ENCODE peak calls at places on chromosomes 12 and 14, in four cellular contexts. Q is transverse colon, Z is lower leg skin, G is IMR-90. A is an unnamed sample.

GRCh38 chr14:59176764-59177163 is 11.7 kb upstream of the DAAM1 start:
- DNase-seq in G (no peak), Q (no peak), Z (no peak), A (no peak)

GRCh38 chr12:108777156-108777555 is 45.8 kb upstream of the CORO1C start:
- DNase-seq in G (no peak), Q (no peak), Z (no peak), A (peak)

GRCh38 chr12:97404549-97404948 is 58.1 kb upstream of the RMST start:
- DNase-seq in Z (no peak), G (peak), Q (no peak), A (peak)

GRCh38 chr12:120971299-120972180 is 6.8 kb upstream of the HNF1A start:
- DNase-seq in G (peak), Q (no peak), Z (peak), A (peak)

GRCh38 chr12:78931466-78931990 is 67.0 kb downstream of the SYT1 start:
- DNase-seq in Q (no peak), Z (no peak), G (peak), A (no peak)

GRCh38 chr14:103909531-103910261 is 18.6 kb upstream of the TDRD9 start:
- DNase-seq in G (no peak), Z (no peak), Q (no peak), A (no peak)

GRCh38 chr12:33472299-33472698 is 32.7 kb upstream of the SYT10 start:
- DNase-seq in Z (no peak), G (no peak), Q (no peak), A (no peak)

GRCh38 chr12:123573870-123574269 is 10.5 kb upstream of the TMED2 start:
- DNase-seq in Z (no peak), Q (no peak), G (no peak), A (no peak)

GRCh38 chr12:13952096-13952495 is 29.3 kb downstream of the GRIN2B start:
- DNase-seq in Z (no peak), G (no peak), Q (no peak), A (no peak)

GRCh38 chr12:52740591-52740990 is 36.6 kb downstream of the KRT76 start:
- DNase-seq in G (no peak), Z (no peak), Q (no peak), A (no peak)

GRCh38 chr14:23047042-23047634 is 5.1 kb downstream of the PSMB11 start:
- DNase-seq in Q (no peak), Z (no peak), G (no peak), A (peak)

GRCh38 chr12:129903956-129904769 is at the start of gene TMEM132D:
- DNase-seq in G (no peak), Q (no peak), Z (no peak), A (no peak)

GRCh38 chr12:58919271-58920101 is 818 bp downstream of the LRIG3 start:
- DNase-seq in Z (no peak), G (peak), Q (peak), A (peak)

GRCh38 chr12:58920956-58921861 is 905 bp upstream of the LRIG3 start:
- DNase-seq in Q (peak), G (no peak), Z (no peak), A (no peak)

GRCh38 chr12:58917699-58918334 is 2.5 kb downstream of the LRIG3 start:
- DNase-seq in Q (no peak), G (no peak), Z (no peak), A (no peak)

GRCh38 chr12:58918475-58918874 is 1.8 kb downstream of the LRIG3 start:
- DNase-seq in G (peak), Z (no peak), Q (no peak), A (no peak)

DNA sequence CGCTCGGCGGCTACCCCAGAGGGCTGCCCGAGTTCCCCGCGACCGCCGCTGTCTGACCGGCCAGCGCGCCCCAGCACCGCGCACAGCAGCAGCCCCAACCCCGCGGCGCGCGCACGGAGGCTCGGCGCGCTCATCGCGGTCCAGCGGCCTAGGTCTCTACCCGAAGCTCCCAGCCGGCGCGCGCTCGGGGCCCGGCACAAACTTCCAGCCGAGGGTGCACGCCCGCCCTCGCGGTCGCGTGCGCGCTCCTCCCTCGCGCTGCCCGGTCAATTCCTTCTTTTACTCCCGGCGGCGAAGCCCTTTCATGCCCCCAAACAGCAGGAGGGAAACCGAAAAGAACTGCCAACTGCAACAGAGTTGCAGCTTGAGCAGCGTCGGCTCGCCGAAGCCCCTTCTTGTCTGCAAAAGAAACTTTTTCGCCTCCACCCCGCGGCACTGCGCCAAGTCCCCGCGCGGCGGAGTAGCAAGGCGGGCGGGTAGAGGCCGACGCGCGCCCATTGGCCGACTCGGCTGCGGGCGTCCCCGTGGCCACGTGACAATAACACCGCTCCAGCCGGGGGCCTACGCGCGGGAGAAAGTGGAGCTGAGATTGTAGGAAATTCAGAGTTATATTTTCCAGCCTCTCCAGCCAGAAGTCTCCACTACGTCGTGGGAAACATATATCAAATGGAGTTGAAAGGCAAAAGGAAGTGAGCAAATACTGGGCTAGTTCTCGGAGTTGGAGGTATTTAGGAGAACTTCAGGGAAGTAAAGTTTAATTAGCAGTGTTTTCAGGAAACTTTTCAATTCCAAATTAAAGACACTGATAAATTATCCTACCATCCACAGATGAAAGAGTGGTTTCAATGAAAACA is at the start of gene LRIG3:
- DNase-seq in Q (peak), Z (peak), G (peak), A (peak)
- TF ChIP-seq POLR2A in Q (peak), Z (no peak), G (no peak), A (peak)

GRCh38 chr12:110280784-110281548 is at the start of gene ATP2A2:
- DNase-seq in G (peak), Z (peak), Q (peak), A (peak)
- TF ChIP-seq POLR2A in G (peak), Z (no peak), Q (peak), A (peak)

GRCh38 chr12:21940972-21941521 is at the start of gene ABCC9:
- DNase-seq in Q (peak), G (peak), Z (peak), A (no peak)
- TF ChIP-seq POLR2A in Q (no peak), G (no peak), Z (no peak), A (no peak)

DNA sequence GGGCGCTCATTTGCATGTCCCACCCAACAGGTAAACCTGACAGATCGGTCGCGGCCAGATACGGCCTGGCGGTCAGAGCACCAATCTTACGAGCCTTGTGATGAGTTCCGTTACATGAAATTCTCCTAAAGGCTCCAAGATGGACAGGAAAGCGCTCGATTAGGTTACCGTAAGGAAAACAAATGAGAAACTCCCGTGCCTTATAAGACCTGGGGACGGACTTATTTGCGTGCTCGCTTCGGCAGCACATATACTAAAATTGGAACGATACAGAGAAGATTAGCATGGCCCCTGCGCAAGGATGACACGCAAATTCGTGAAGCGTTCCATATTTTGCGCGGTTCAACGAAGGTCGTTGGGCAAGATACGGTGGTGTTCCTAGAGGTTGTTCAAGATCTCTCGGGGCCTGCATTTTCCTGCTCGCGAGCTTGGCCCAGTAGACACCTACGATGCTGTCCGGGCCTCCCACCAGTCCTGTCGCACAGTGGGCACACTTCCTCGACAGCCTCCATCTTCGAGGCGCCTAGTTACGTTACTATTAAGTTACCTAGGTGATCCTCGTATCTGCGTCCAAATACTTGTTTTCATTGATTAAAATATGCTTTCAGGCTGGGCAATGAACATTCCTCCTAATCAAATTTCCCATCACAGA is at the start of gene RNU6-7:
- DNase-seq in Z (no peak), Q (peak), G (peak), A (no peak)
- TF ChIP-seq POLR2A in Z (no peak), Q (no peak), G (no peak), A (no peak)

GRCh38 chr14:54440870-54441868 is at the start of gene CNIH1:
- DNase-seq in Z (peak), Q (peak), G (peak), A (peak)
- TF ChIP-seq POLR2A in Z (no peak), Q (peak), G (peak), A (peak)

GRCh38 chr14:68789798-68790655 is 2.8 kb downstream of the ZFP36L1 start:
- DNase-seq in G (no peak), Q (peak), Z (no peak), A (no peak)
- TF ChIP-seq POLR2A in G (no peak), Q (no peak), Z (no peak), A (no peak)

DNA sequence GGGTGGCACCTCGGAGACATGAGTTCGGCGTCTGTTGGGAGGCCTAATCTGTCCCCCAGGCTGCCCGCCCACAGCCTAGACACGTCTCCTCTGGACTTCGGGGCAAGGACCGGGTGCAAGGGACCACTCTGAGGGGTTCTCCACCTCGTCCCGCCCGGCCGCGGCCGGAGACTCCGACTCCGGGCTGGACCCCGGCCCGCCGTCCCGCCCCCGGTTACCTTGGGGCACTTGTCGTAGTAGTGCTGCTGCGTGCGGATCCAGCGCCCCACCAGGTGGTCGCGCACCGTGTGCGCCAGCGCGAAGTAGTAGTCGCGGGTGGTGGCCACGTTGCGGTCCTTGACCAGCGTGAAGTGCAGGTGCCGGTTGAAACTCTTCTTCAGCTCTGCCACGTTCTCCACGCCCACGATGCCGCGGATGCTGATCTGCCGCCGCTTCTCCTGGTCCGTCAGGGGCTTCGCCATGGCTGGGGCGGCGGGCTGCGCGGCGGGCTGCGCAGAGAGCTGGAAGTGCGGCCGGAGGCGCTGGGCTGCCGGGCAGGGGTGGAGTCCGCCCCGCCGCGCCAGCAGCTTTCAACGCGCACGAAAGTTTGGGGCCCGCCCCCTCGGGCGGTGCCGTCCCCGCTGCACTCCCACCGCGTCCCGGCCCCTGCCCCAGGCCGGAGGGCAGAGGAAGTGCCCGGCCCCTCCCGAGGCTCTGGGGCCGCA is at the start of gene PYGL:
- DNase-seq in G (peak), Z (peak), Q (peak), A (peak)
- TF ChIP-seq POLR2A in G (peak), Z (no peak), Q (peak), A (peak)

DNA sequence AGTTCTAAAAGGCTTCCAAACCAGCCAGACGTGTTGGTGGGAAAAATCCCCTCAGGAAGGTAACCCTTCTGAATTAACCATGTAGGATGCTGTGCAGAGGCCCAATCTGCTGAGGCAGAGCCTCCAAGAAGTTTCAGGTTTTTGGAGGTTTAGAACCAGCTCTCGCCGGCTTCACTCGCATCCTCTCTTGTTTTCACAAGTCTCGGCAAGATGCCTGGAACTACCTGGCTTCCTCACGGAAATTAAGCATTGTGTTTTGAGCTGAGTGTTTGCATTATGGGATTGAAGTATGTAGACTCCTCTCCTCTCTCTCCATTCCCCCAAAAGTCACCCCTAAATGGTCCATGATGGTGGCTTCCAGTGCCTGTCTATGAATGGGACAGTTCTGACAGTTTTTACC is 20.6 kb downstream of the LTBP2 start:
- DNase-seq in Z (no peak), G (no peak), Q (no peak), A (no peak)
- TF ChIP-seq POLR2A in Z (no peak), G (no peak), Q (no peak), A (no peak)